ENCODE peak calls at places on chromosomes 13 and 19, in ten cellular contexts. E is sigmoid colon, S is ovary, J is Peyer's patch, V is K562, O is esophagus squamous epithelium, Y is IMR-90, B is breast epithelium, P is HCT116, R is suprapubic skin. G is an unnamed sample. For H3K27me3, the result is how much of the 10 kb centered on the place peaks cover.

GRCh38 chr19:32662186-32662585 is 12.8 kb downstream of the ANKRD27 start:
- DNase-seq in B (no peak), R (no peak), O (no peak), E (no peak), V (no peak), Y (peak), S (no peak), J (no peak), P (no peak), G (no peak)

GRCh38 chr19:55651236-55651635 is 3.2 kb downstream of the CCDC106 start:
- DNase-seq in J (no peak), S (peak), B (no peak), Y (no peak), R (no peak), P (no peak), V (no peak), O (no peak), E (no peak), G (no peak)

GRCh38 chr13:113545455-113545930 is 39.1 kb upstream of the TFDP1 start:
- DNase-seq in O (no peak), V (no peak), P (no peak), E (no peak), J (peak), Y (peak), S (no peak), R (peak), B (peak), G (no peak)

GRCh38 chr19:48206402-48207093 is 36.1 kb downstream of the ZSWIM9 start:
- DNase-seq in J (no peak), B (no peak), S (no peak), P (no peak), V (peak), R (no peak), E (no peak), Y (no peak), O (no peak), G (no peak)

GRCh38 chr13:110381029-110381360 is 73.9 kb downstream of the COL4A2 start:
- DNase-seq in J (no peak), P (no peak), E (no peak), R (no peak), Y (no peak), S (no peak), V (no peak), O (no peak), B (no peak), G (no peak)

GRCh38 chr13:110676511-110677204 is 29.3 kb downstream of the CARS2 start:
- DNase-seq in E (no peak), Y (no peak), P (no peak), R (no peak), B (no peak), V (no peak), S (no peak), J (no peak), O (no peak), G (no peak)

GRCh38 chr19:4493104-4493928 is 21.2 kb downstream of the HDGFL2 start:
- DNase-seq in V (no peak), O (no peak), S (no peak), R (no peak), Y (no peak), E (no peak), J (no peak), P (no peak), B (no peak), G (no peak)

GRCh38 chr13:40221460-40222201 is 444.8 kb downstream of the FOXO1 start:
- DNase-seq in V (no peak), R (no peak), S (no peak), J (no peak), Y (no peak), O (no peak), E (no peak), P (no peak), B (no peak), G (peak)

GRCh38 chr13:65901723-65902122 is 1328.4 kb downstream of the PCDH9 start:
- DNase-seq in S (no peak), P (no peak), O (no peak), V (no peak), R (no peak), E (no peak), B (no peak), J (no peak), Y (no peak), G (no peak)

GRCh38 chr19:15418112-15418587 is 638 bp downstream of the AKAP8L start:
- DNase-seq in E (peak), B (no peak), Y (no peak), O (no peak), P (no peak), S (peak), R (no peak), J (no peak), V (peak), G (no peak)

GRCh38 chr19:14116918-14117578 is 514 bp downstream of the PRKACA start:
- DNase-seq in R (no peak), B (no peak), S (peak), E (peak), P (no peak), O (peak), J (peak), V (peak), Y (no peak), G (no peak)

GRCh38 chr13:40176242-40176641 is 490.2 kb downstream of the FOXO1 start:
- DNase-seq in Y (no peak), S (no peak), R (no peak), J (no peak), B (no peak), P (no peak), V (no peak), E (no peak), O (no peak), G (no peak)

GRCh38 chr19:14476663-14477401 is 1.7 kb upstream of the PTGER1 start:
- DNase-seq in P (peak), Y (peak), E (peak), B (no peak), J (no peak), V (peak), O (no peak), R (no peak), S (no peak), G (no peak)

GRCh38 chr13:112066624-112067004 is 335 bp upstream of the SOX1 start:
- DNase-seq in J (peak), B (no peak), R (no peak), O (no peak), S (no peak), E (no peak), P (no peak), V (no peak), Y (no peak), G (no peak)

GRCh38 chr13:43522788-43523187 is 264.0 kb downstream of the ENOX1 start:
- DNase-seq in S (no peak), E (no peak), R (no peak), J (no peak), B (no peak), P (no peak), V (no peak), O (no peak), Y (peak), G (no peak)

GRCh38 chr19:53977429-53977990 is 13.9 kb upstream of the CACNG6 start:
- DNase-seq in J (no peak), O (no peak), R (no peak), B (no peak), V (peak), Y (peak), S (peak), E (peak), P (peak), G (peak)

GRCh38 chr19:49061000-49061399 is 3.5 kb upstream of the CGB7 start:
- DNase-seq in B (no peak), O (no peak), E (no peak), Y (no peak), P (no peak), S (no peak), V (no peak), R (no peak), J (no peak), G (no peak)

GRCh38 chr19:6481541-6482342 is at the start of gene DENND1C:
- DNase-seq in Y (no peak), J (no peak), R (no peak), B (no peak), S (no peak), O (peak), V (peak), E (no peak), P (no peak), G (no peak)

GRCh38 chr13:67278230-67278629 is 48.1 kb upstream of the PCDH9 start:
- DNase-seq in P (no peak), J (no peak), Y (peak), E (no peak), R (no peak), V (no peak), S (no peak), B (no peak), O (no peak), G (no peak)

GRCh38 chr13:110328509-110328908 is 21.4 kb downstream of the COL4A2 start:
- DNase-seq in B (no peak), R (no peak), P (no peak), Y (no peak), O (no peak), J (no peak), S (no peak), E (peak), V (no peak), G (no peak)

GRCh38 chr13:68509734-68510621 is 1279.8 kb upstream of the PCDH9 start:
- DNase-seq in V (no peak), J (no peak), P (no peak), E (no peak), R (no peak), B (no peak), O (no peak), Y (no peak), S (no peak), G (no peak)

GRCh38 chr19:6030214-6030507 is 52.2 kb upstream of the RANBP3 start:
- DNase-seq in J (no peak), B (no peak), R (no peak), O (no peak), V (no peak), E (no peak), Y (peak), P (no peak), S (no peak), G (no peak)

GRCh38 chr13:31850041-31850440 is 110.7 kb downstream of the RXFP2 start:
- DNase-seq in Y (no peak), E (no peak), O (no peak), P (no peak), V (no peak), R (no peak), J (no peak), B (no peak), S (no peak), G (no peak)

GRCh38 chr19:6273701-6274601 is 5.8 kb downstream of the MLLT1 start:
- DNase-seq in P (no peak), O (no peak), V (peak), E (peak), B (peak), S (peak), R (peak), Y (peak), J (no peak), G (peak)

GRCh38 chr13:20873348-20873747 is 29.2 kb downstream of the XPO4 start:
- DNase-seq in R (no peak), E (no peak), S (no peak), O (no peak), V (no peak), P (no peak), J (no peak), B (no peak), Y (peak), G (no peak)

GRCh38 chr13:113405481-113406300 is 41.8 kb upstream of the GRTP1 start:
- DNase-seq in R (peak), B (no peak), O (no peak), V (no peak), J (peak), E (peak), P (no peak), Y (no peak), S (no peak), G (no peak)

GRCh38 chr13:38417241-38417640 is 67.6 kb downstream of the UFM1 start:
- DNase-seq in P (no peak), O (no peak), V (no peak), R (no peak), Y (no peak), B (no peak), J (no peak), E (no peak), S (no peak), G (no peak)

GRCh38 chr19:14375582-14376291 is 5.5 kb upstream of the ADGRE5 start:
- DNase-seq in O (no peak), S (no peak), P (no peak), R (no peak), V (no peak), B (no peak), J (no peak), Y (peak), E (peak), G (no peak)

GRCh38 chr19:35454663-35455062 is 6.6 kb downstream of the FFAR2 start:
- DNase-seq in R (no peak), V (no peak), E (no peak), Y (no peak), B (no peak), J (no peak), P (no peak), O (no peak), S (no peak), G (no peak)

GRCh38 chr19:30671622-30672051 is 299.5 kb downstream of the ZNF536 start:
- DNase-seq in B (no peak), O (no peak), Y (no peak), J (no peak), E (no peak), R (no peak), V (no peak), S (no peak), P (no peak), G (no peak)

GRCh38 chr13:22596157-22596863 is 584.5 kb upstream of the SGCG start:
- DNase-seq in S (no peak), J (no peak), V (no peak), E (no peak), R (no peak), Y (no peak), O (no peak), B (no peak), P (no peak), G (no peak)

GRCh38 chr13:113584870-113585671 is 518 bp downstream of the TFDP1 start:
- DNase-seq in E (peak), S (peak), J (peak), B (peak), R (peak), O (no peak), Y (no peak), P (no peak), V (peak), G (no peak)

GRCh38 chr13:110455941-110456340 is 105.6 kb downstream of the RAB20 start:
- DNase-seq in Y (peak), O (no peak), R (no peak), E (peak), P (peak), V (peak), J (peak), S (peak), B (peak), G (peak)

GRCh38 chr13:40148103-40148502 is 492.6 kb downstream of the COG6 start:
- DNase-seq in S (no peak), R (no peak), O (no peak), P (no peak), E (no peak), B (no peak), V (no peak), J (no peak), Y (no peak), G (no peak)

GRCh38 chr13:51317262-51317661 is 22.2 kb upstream of the SERPINE3 start:
- DNase-seq in J (no peak), S (no peak), P (no peak), R (no peak), V (no peak), B (no peak), E (no peak), O (no peak), Y (peak), G (no peak)

GRCh38 chr19:1765904-1766799 is 12.8 kb downstream of the ONECUT3 start:
- DNase-seq in Y (no peak), P (no peak), B (no peak), S (no peak), J (no peak), R (no peak), E (no peak), O (no peak), V (no peak), G (no peak)

GRCh38 chr19:1765182-1765903 is 12.0 kb downstream of the ONECUT3 start:
- DNase-seq in R (no peak), S (no peak), P (no peak), O (no peak), E (no peak), J (no peak), Y (no peak), V (no peak), B (no peak), G (no peak)

GRCh38 chr19:1762243-1763140 is 9.2 kb downstream of the ONECUT3 start:
- DNase-seq in B (no peak), R (no peak), V (no peak), J (no peak), O (no peak), E (no peak), P (no peak), S (no peak), Y (no peak), G (no peak)

GRCh38 chr19:1763648-1764292 is 10.5 kb downstream of the ONECUT3 start:
- DNase-seq in V (no peak), S (no peak), Y (no peak), O (no peak), E (no peak), B (no peak), P (no peak), J (no peak), R (no peak), G (no peak)

GRCh38 chr19:1764293-1764683 is 11.0 kb downstream of the ONECUT3 start:
- DNase-seq in Y (no peak), R (no peak), S (no peak), E (no peak), B (no peak), J (no peak), O (no peak), P (no peak), V (no peak), G (no peak)
- H3K27me3 ChIP-seq in Y (half or more), R (half or more), S (under half), E (under half), B (half or more), J (under half), O (half or more), P (under half), V (under half), G (half or more)

DNA sequence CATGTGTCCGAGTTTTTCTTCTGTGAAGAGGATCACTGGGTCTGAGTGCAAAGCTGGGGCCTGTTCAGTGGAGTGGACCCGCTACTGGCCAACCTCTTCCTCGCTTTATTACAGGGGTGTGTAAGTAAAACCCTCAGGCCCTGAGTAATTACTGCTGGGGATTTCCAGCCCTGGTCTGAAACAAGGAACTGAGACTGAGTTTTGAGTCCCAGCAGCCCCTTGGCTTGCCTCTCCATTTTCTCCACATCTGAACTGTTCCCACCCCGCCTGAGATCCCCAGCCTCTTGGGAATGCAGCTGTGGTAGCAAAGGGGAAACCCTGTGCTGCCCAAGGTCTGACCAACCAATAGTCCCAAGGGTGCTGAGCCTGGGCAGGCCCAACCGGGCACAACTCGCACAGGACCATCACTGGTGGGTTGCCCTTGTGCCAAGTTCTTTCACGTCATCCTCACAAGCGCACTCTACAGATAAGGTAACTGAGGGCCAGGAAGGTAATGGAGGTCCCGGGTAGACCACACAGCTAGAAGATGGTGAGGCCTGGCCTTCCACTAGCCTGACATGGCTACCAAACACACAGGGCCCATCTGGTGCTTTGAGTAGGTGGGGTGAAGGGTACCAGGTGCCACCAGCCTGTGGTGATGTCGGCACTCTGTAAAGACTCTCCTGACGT is 13.7 kb upstream of the SLC35E1 start:
- DNase-seq in J (no peak), S (no peak), B (no peak), Y (peak), V (no peak), P (no peak), E (no peak), O (no peak), R (no peak), G (no peak)
- TF ChIP-seq POLR2A in J (no peak), S (no peak), B (no peak), Y (no peak), V (no peak), P (no peak), E (no peak), O (no peak), R (no peak), G (no peak)

GRCh38 chr13:26163812-26164211 is 58.3 kb downstream of the RNF6 start:
- DNase-seq in J (no peak), S (no peak), V (no peak), O (no peak), R (no peak), B (no peak), P (no peak), E (no peak), Y (no peak), G (no peak)

GRCh38 chr13:26168276-26168814 is 53.8 kb downstream of the RNF6 start:
- DNase-seq in Y (peak), S (no peak), V (no peak), P (no peak), J (no peak), E (no peak), O (no peak), R (no peak), B (no peak), G (no peak)

GRCh38 chr13:26168835-26169234 is 53.3 kb downstream of the RNF6 start:
- DNase-seq in B (no peak), S (no peak), P (no peak), Y (no peak), E (no peak), V (no peak), R (no peak), O (no peak), J (no peak), G (no peak)
- H3K27ac ChIP-seq in B (no peak), S (no peak), P (no peak), Y (no peak), E (no peak), V (no peak), R (no peak), O (no peak), J (no peak), G (no peak)

DNA sequence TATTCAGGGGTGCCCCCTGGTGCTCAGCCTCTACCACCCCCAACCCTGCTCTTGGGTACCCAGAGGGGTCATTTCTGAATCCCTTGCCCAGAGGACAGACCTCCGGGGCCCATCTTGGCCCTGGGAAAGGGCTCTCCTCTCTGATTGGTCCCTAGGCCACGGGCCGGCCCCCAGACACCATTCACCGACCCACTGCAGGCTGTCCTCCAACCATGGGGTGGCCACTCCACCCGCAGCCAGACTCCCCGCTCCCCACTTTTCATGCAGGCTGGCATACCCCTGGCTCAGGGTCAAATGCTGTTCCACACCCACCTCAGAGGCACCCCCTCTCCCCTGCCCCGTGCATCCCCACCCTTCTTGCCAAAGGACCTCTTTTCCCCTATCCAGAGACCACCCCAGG is 14.8 kb downstream of the SMIM24 start:
- DNase-seq in R (no peak), V (no peak), J (no peak), P (no peak), Y (no peak), S (peak), O (no peak), E (no peak), B (no peak), G (no peak)
- H3K27me3 ChIP-seq in R (under half), V (under half), J (under half), P (under half), Y (under half), S (under half), O (under half), E (under half), B (under half), G (under half)

DNA sequence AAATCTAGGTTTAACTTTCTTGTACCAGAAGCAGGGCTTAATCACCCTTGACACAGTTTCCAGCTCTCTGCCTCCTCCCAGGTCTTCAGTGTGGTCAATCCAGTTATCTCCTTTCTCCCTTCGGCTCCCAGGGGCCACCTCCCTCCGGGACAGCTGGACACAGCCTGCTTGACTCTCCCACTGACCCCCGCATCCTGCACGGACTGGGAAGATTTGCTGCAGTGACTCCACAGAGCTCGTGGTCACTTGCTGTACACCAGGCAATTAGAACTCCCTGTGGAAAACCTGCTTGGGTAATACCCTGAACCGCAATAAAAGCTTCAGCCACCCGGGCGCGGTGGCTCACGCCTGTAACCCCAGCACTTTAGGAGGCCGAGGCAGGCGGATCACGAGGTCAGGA is 116.5 kb downstream of the NUFIP1 start:
- DNase-seq in B (no peak), P (no peak), E (no peak), Y (no peak), R (no peak), S (no peak), V (no peak), O (no peak), J (no peak), G (no peak)
- TF ChIP-seq POLR2A in B (no peak), P (no peak), E (no peak), Y (no peak), R (no peak), S (no peak), V (no peak), O (no peak), J (no peak), G (no peak)

G was measured in prostate gland.